ENCODE peak calls at places on chromosomes 6 and 20, in four cellular contexts. One of them, this sample, is unnamed.

GRCh38 chr20:48336647-48337046 is 491.2 kb downstream of the PREX1 start:
- DNase-seq in NCI-H1417: no peak
- DNase-seq in activated gamma-delta T cell treated with Interleukin-2 at 50 U/mL for 16 hours: no peak
- DNase-seq in GM04504: no peak
- DNase-seq in this sample: no peak

GRCh38 chr6:159586684-159587083 is 106.4 kb downstream of the SOD2 start:
- DNase-seq in NCI-H1417: no peak
- DNase-seq in activated gamma-delta T cell treated with Interleukin-2 at 50 U/mL for 16 hours: no peak
- DNase-seq in GM04504: no peak
- DNase-seq in this sample: no peak

GRCh38 chr20:25195014-25195961 is at the start of gene ENTPD6:
- DNase-seq in NCI-H1417: peak; percentile 95
- DNase-seq in activated gamma-delta T cell treated with Interleukin-2 at 50 U/mL for 16 hours: peak; percentile 91
- DNase-seq in GM04504: peak; percentile 68
- DNase-seq in this sample: peak; percentile 93

GRCh38 chr6:163707385-163708355 is 293.2 kb downstream of the QKI start:
- DNase-seq in NCI-H1417: no peak
- DNase-seq in activated gamma-delta T cell treated with Interleukin-2 at 50 U/mL for 16 hours: no peak
- DNase-seq in GM04504: no peak
- DNase-seq in this sample: peak; percentile 15

GRCh38 chr6:15265787-15266186 is 19.9 kb downstream of the JARID2 start:
- DNase-seq in NCI-H1417: no peak
- DNase-seq in activated gamma-delta T cell treated with Interleukin-2 at 50 U/mL for 16 hours: no peak
- DNase-seq in GM04504: no peak
- DNase-seq in this sample: no peak

GRCh38 chr6:166440106-166440505 is 57.4 kb upstream of the MPC1 start:
- DNase-seq in NCI-H1417: no peak
- DNase-seq in activated gamma-delta T cell treated with Interleukin-2 at 50 U/mL for 16 hours: no peak
- DNase-seq in GM04504: no peak
- DNase-seq in this sample: no peak

GRCh38 chr6:154001494-154002285 is 37.4 kb upstream of the OPRM1 start:
- DNase-seq in NCI-H1417: no peak
- DNase-seq in activated gamma-delta T cell treated with Interleukin-2 at 50 U/mL for 16 hours: no peak
- DNase-seq in GM04504: no peak
- DNase-seq in this sample: no peak

GRCh38 chr6:498795-499231 is 107.3 kb downstream of the IRF4 start:
- DNase-seq in NCI-H1417: no peak
- DNase-seq in activated gamma-delta T cell treated with Interleukin-2 at 50 U/mL for 16 hours: peak; percentile 14
- DNase-seq in GM04504: no peak
- DNase-seq in this sample: no peak

GRCh38 chr6:150590448-150590847 is 9.2 kb upstream of the PLEKHG1 start:
- DNase-seq in NCI-H1417: no peak
- DNase-seq in activated gamma-delta T cell treated with Interleukin-2 at 50 U/mL for 16 hours: no peak
- DNase-seq in GM04504: no peak
- DNase-seq in this sample: no peak

GRCh38 chr6:2842139-2842552 is 483 bp upstream of the SERPINB1 start:
- DNase-seq in NCI-H1417: no peak
- DNase-seq in activated gamma-delta T cell treated with Interleukin-2 at 50 U/mL for 16 hours: no peak
- DNase-seq in GM04504: no peak
- DNase-seq in this sample: no peak

GRCh38 chr6:3305216-3305565 is 46.4 kb downstream of the PSMG4 start:
- DNase-seq in NCI-H1417: no peak
- DNase-seq in activated gamma-delta T cell treated with Interleukin-2 at 50 U/mL for 16 hours: no peak
- DNase-seq in GM04504: no peak
- DNase-seq in this sample: no peak

GRCh38 chr6:156777577-156777865 is 343 bp downstream of the ARID1B start:
- DNase-seq in NCI-H1417: no peak
- DNase-seq in activated gamma-delta T cell treated with Interleukin-2 at 50 U/mL for 16 hours: no peak
- DNase-seq in GM04504: no peak
- DNase-seq in this sample: no peak

GRCh38 chr6:167329014-167329413 is 4.1 kb downstream of the TTLL2 start:
- DNase-seq in NCI-H1417: no peak
- DNase-seq in activated gamma-delta T cell treated with Interleukin-2 at 50 U/mL for 16 hours: no peak
- DNase-seq in GM04504: no peak
- DNase-seq in this sample: no peak

GRCh38 chr6:160049346-160049745 is 72.3 kb upstream of the SLC22A1 start:
- DNase-seq in NCI-H1417: no peak
- DNase-seq in activated gamma-delta T cell treated with Interleukin-2 at 50 U/mL for 16 hours: no peak
- DNase-seq in GM04504: no peak
- DNase-seq in this sample: no peak

GRCh38 chr6:151370509-151371078 is 20.8 kb downstream of the ZBTB2 start:
- DNase-seq in NCI-H1417: no peak
- DNase-seq in activated gamma-delta T cell treated with Interleukin-2 at 50 U/mL for 16 hours: no peak
- DNase-seq in GM04504: no peak
- DNase-seq in this sample: no peak

GRCh38 chr6:41581381-41581991 is 35.3 kb downstream of the FOXP4 start:
- DNase-seq in NCI-H1417: no peak
- DNase-seq in activated gamma-delta T cell treated with Interleukin-2 at 50 U/mL for 16 hours: no peak
- DNase-seq in GM04504: peak; percentile 57
- DNase-seq in this sample: no peak

GRCh38 chr6:104381907-104382306 is 477.8 kb downstream of the HACE1 start:
- DNase-seq in NCI-H1417: no peak
- DNase-seq in activated gamma-delta T cell treated with Interleukin-2 at 50 U/mL for 16 hours: no peak
- DNase-seq in GM04504: no peak
- DNase-seq in this sample: no peak

GRCh38 chr6:10413850-10414765 is 766 bp downstream of the TFAP2A start:
- DNase-seq in NCI-H1417: peak; percentile 55
- DNase-seq in activated gamma-delta T cell treated with Interleukin-2 at 50 U/mL for 16 hours: no peak
- DNase-seq in GM04504: no peak
- DNase-seq in this sample: peak; percentile 75

GRCh38 chr6:125957391-125957693 is 772 bp downstream of the HINT3 start:
- DNase-seq in NCI-H1417: no peak
- DNase-seq in activated gamma-delta T cell treated with Interleukin-2 at 50 U/mL for 16 hours: no peak
- DNase-seq in GM04504: no peak
- DNase-seq in this sample: no peak

GRCh38 chr20:35314460-35315198 is 22.4 kb upstream of the FAM83C start:
- DNase-seq in NCI-H1417: no peak
- DNase-seq in activated gamma-delta T cell treated with Interleukin-2 at 50 U/mL for 16 hours: no peak
- DNase-seq in GM04504: no peak
- DNase-seq in this sample: no peak

GRCh38 chr6:65680232-65680631 is 26.8 kb downstream of the EYS start:
- DNase-seq in NCI-H1417: no peak
- DNase-seq in activated gamma-delta T cell treated with Interleukin-2 at 50 U/mL for 16 hours: no peak
- DNase-seq in GM04504: no peak
- DNase-seq in this sample: no peak

GRCh38 chr20:43938932-43939761 is 24.5 kb downstream of the TOX2 start:
- DNase-seq in NCI-H1417: no peak
- DNase-seq in activated gamma-delta T cell treated with Interleukin-2 at 50 U/mL for 16 hours: no peak
- DNase-seq in GM04504: peak; percentile 99
- DNase-seq in this sample: no peak

GRCh38 chr6:41643899-41644269 is 5.6 kb downstream of the MDFI start:
- DNase-seq in NCI-H1417: no peak
- DNase-seq in activated gamma-delta T cell treated with Interleukin-2 at 50 U/mL for 16 hours: no peak
- DNase-seq in GM04504: no peak
- DNase-seq in this sample: no peak

GRCh38 chr6:37705239-37706051 is 7.8 kb upstream of the MDGA1 start:
- DNase-seq in NCI-H1417: peak; percentile 27
- DNase-seq in activated gamma-delta T cell treated with Interleukin-2 at 50 U/mL for 16 hours: peak; percentile 74
- DNase-seq in GM04504: no peak
- DNase-seq in this sample: peak; percentile 71

GRCh38 chr20:62595491-62595890 is 46.8 kb upstream of the SLCO4A1 start:
- DNase-seq in NCI-H1417: peak; percentile 36
- DNase-seq in activated gamma-delta T cell treated with Interleukin-2 at 50 U/mL for 16 hours: no peak
- DNase-seq in GM04504: no peak
- DNase-seq in this sample: no peak

GRCh38 chr20:35823147-35823546 is 51.3 kb downstream of the PHF20 start:
- DNase-seq in NCI-H1417: no peak
- DNase-seq in activated gamma-delta T cell treated with Interleukin-2 at 50 U/mL for 16 hours: no peak
- DNase-seq in GM04504: no peak
- DNase-seq in this sample: no peak

GRCh38 chr6:127630800-127631199 is 53.8 kb downstream of the C6orf58 start:
- DNase-seq in NCI-H1417: no peak
- DNase-seq in activated gamma-delta T cell treated with Interleukin-2 at 50 U/mL for 16 hours: no peak
- DNase-seq in GM04504: no peak
- DNase-seq in this sample: no peak

GRCh38 chr6:16130437-16130891 is 1.6 kb downstream of the MYLIP start:
- DNase-seq in NCI-H1417: peak; percentile 29
- DNase-seq in activated gamma-delta T cell treated with Interleukin-2 at 50 U/mL for 16 hours: no peak
- DNase-seq in GM04504: no peak
- DNase-seq in this sample: no peak

GRCh38 chr6:138572885-138573284 is 73.6 kb upstream of the NHSL1 start:
- DNase-seq in NCI-H1417: no peak
- DNase-seq in activated gamma-delta T cell treated with Interleukin-2 at 50 U/mL for 16 hours: no peak
- DNase-seq in GM04504: no peak
- DNase-seq in this sample: no peak

GRCh38 chr6:624979-625378 is 31.9 kb downstream of the HUS1B start:
- DNase-seq in NCI-H1417: peak; percentile 3
- DNase-seq in activated gamma-delta T cell treated with Interleukin-2 at 50 U/mL for 16 hours: no peak
- DNase-seq in GM04504: peak; percentile 2
- DNase-seq in this sample: no peak

GRCh38 chr6:133892444-133893323 is 3.8 kb downstream of the TCF21 start:
- DNase-seq in NCI-H1417: no peak
- DNase-seq in activated gamma-delta T cell treated with Interleukin-2 at 50 U/mL for 16 hours: no peak
- DNase-seq in GM04504: no peak
- DNase-seq in this sample: no peak